ENCODE peak calls at places on chromosomes 5 and 9, in seven cellular contexts. R, W, U, S, J, M and D are unnamed samples.

GRCh38 chr5:83583859-83584258 is 112.3 kb downstream of the VCAN start:
- DNase-seq in U (no peak), R (no peak), W (no peak), S (no peak), J (no peak), M (no peak), D (no peak)

GRCh38 chr9:15211994-15212501 is 95.0 kb downstream of the TTC39B start:
- DNase-seq in J (no peak), R (no peak), M (no peak), S (no peak), U (no peak), W (no peak), D (no peak)

GRCh38 chr5:31161772-31162171 is 31.7 kb upstream of the CDH6 start:
- DNase-seq in U (no peak), S (no peak), J (no peak), R (no peak), W (no peak), M (no peak), D (no peak)

GRCh38 chr9:75451045-75451444 is 362.7 kb downstream of the OSTF1 start:
- DNase-seq in R (no peak), U (no peak), S (no peak), W (no peak), M (no peak), J (no peak), D (no peak)

GRCh38 chr9:72680593-72681317 is 159.3 kb downstream of the TMC1 start:
- DNase-seq in M (no peak), R (peak), J (peak), U (no peak), S (no peak), W (no peak), D (no peak)

GRCh38 chr5:176747670-176748072 is 62.7 kb upstream of the UNC5A start:
- DNase-seq in U (no peak), W (no peak), M (no peak), R (no peak), S (no peak), J (no peak), D (no peak)

GRCh38 chr5:14273207-14273767 is 130.1 kb downstream of the TRIO start:
- DNase-seq in M (no peak), U (no peak), S (no peak), W (no peak), J (no peak), R (no peak), D (no peak)

GRCh38 chr9:131776036-131776435 is 36.2 kb upstream of the RAPGEF1 start:
- DNase-seq in J (no peak), M (no peak), W (no peak), S (no peak), U (no peak), R (no peak), D (no peak)

GRCh38 chr5:1011741-1012315 is 3.2 kb downstream of the NKD2 start:
- DNase-seq in M (peak), U (no peak), J (no peak), R (no peak), S (no peak), W (no peak), D (no peak)

GRCh38 chr9:112486221-112487007 is at the start of gene KIAA1958:
- DNase-seq in S (peak), R (peak), M (peak), W (peak), J (peak), U (peak), D (peak)

GRCh38 chr5:55865831-55866230 is 14.7 kb downstream of the IL31RA start:
- DNase-seq in J (no peak), R (no peak), W (no peak), U (no peak), M (no peak), S (no peak), D (no peak)

GRCh38 chr5:137658324-137658723 is 77.6 kb downstream of the KLHL3 start:
- DNase-seq in S (no peak), W (no peak), U (no peak), R (no peak), J (no peak), M (no peak), D (no peak)

GRCh38 chr9:107612136-107612535 is 122.6 kb upstream of the KLF4 start:
- DNase-seq in U (no peak), M (peak), W (no peak), R (no peak), S (no peak), J (no peak), D (peak)

GRCh38 chr5:1000329-1000728 is 8.3 kb upstream of the NKD2 start:
- DNase-seq in U (no peak), M (no peak), S (peak), W (no peak), R (no peak), J (no peak), D (no peak)